ENCODE peak calls at places on chromosomes 3 and 15, in nine cellular contexts. R, A, Y, C, F, Z, X, T and L are unnamed samples.

GRCh38 chr3:174986685-174987084 is 127.6 kb downstream of the NAALADL2 start:
- DNase-seq in R (no peak), A (no peak), Y (no peak), C (no peak), F (peak), Z (no peak), X (no peak), T (peak), L (no peak)

GRCh38 chr15:91988071-91988470 is 134.6 kb downstream of the SLCO3A1 start:
- DNase-seq in R (no peak), A (no peak), Y (no peak), C (no peak), F (no peak), Z (no peak), X (no peak), T (no peak), L (no peak)

GRCh38 chr15:60396100-60396499 is 1.7 kb downstream of the ANXA2 start:
- DNase-seq in R (no peak), A (no peak), Y (no peak), C (no peak), F (peak), Z (peak), X (peak), T (no peak), L (no peak)

GRCh38 chr3:9398715-9399708 is 1.6 kb downstream of the SETD5 start:
- DNase-seq in R (peak), A (peak), Y (no peak), C (no peak), F (peak), Z (peak), X (no peak), T (peak), L (no peak)

GRCh38 chr3:125310623-125311076 is 64.5 kb downstream of the ZNF148 start:
- DNase-seq in R (no peak), A (no peak), Y (no peak), C (no peak), F (no peak), Z (no peak), X (no peak), T (no peak), L (peak)

GRCh38 chr15:57352535-57353316 is 23.6 kb upstream of the CGNL1 start:
- DNase-seq in R (no peak), A (no peak), Y (no peak), C (no peak), F (no peak), Z (no peak), X (no peak), T (no peak), L (no peak)

GRCh38 chr15:87500240-87500639 is 756.3 kb downstream of the NTRK3 start:
- DNase-seq in R (no peak), A (peak), Y (no peak), C (no peak), F (no peak), Z (peak), X (no peak), T (no peak), L (no peak)

GRCh38 chr3:188712257-188712924 is 459.4 kb upstream of the TPRG1 start:
- DNase-seq in R (peak), A (no peak), Y (no peak), C (no peak), F (peak), Z (no peak), X (no peak), T (peak), L (no peak)

GRCh38 chr3:77039606-77040553 is at the start of gene ROBO2:
- DNase-seq in R (peak), A (peak), Y (no peak), C (peak), F (no peak), Z (peak), X (no peak), T (peak), L (no peak)

GRCh38 chr3:53486961-53487654 is 7.3 kb upstream of the CACNA1D start:
- DNase-seq in R (no peak), A (no peak), Y (no peak), C (no peak), F (no peak), Z (peak), X (no peak), T (no peak), L (no peak)

GRCh38 chr3:195698325-195699147 is 22.2 kb upstream of the MUC20 start:
- DNase-seq in R (no peak), A (no peak), Y (peak), C (no peak), F (no peak), Z (no peak), X (no peak), T (no peak), L (no peak)

GRCh38 chr3:140399853-140400252 is 278.0 kb upstream of the TRIM42 start:
- DNase-seq in R (no peak), A (no peak), Y (no peak), C (no peak), F (no peak), Z (no peak), X (no peak), T (no peak), L (no peak)

GRCh38 chr3:187243933-187244564 is 46.8 kb downstream of the RTP1 start:
- DNase-seq in R (no peak), A (no peak), Y (no peak), C (no peak), F (peak), Z (no peak), X (no peak), T (peak), L (no peak)

GRCh38 chr15:97009036-97009555 is 678.6 kb downstream of the NR2F2 start:
- DNase-seq in R (no peak), A (no peak), Y (no peak), C (no peak), F (no peak), Z (no peak), X (no peak), T (no peak), L (no peak)

GRCh38 chr15:100818927-100819326 is 60.7 kb upstream of the ALDH1A3 start:
- DNase-seq in R (peak), A (no peak), Y (no peak), C (no peak), F (peak), Z (no peak), X (no peak), T (peak), L (no peak)

GRCh38 chr3:16665282-16665741 is 60.1 kb upstream of the DAZL start:
- DNase-seq in R (peak), A (no peak), Y (peak), C (no peak), F (peak), Z (peak), X (no peak), T (peak), L (no peak)

GRCh38 chr15:76905013-76905839 is at the start of gene SCAPER:
- DNase-seq in R (peak), A (peak), Y (peak), C (peak), F (peak), Z (peak), X (peak), T (peak), L (peak)

GRCh38 chr15:81038975-81039607 is 38.4 kb downstream of the TLNRD1 start:
- DNase-seq in R (no peak), A (no peak), Y (no peak), C (no peak), F (no peak), Z (no peak), X (no peak), T (peak), L (no peak)

GRCh38 chr3:190017575-190018288 is 103.0 kb downstream of the P3H2 start:
- DNase-seq in R (peak), A (no peak), Y (peak), C (no peak), F (peak), Z (peak), X (no peak), T (peak), L (no peak)
- TF ChIP-seq CTCF in R (peak), A (peak), Y (peak), C (peak), F (peak), Z (peak), X (no peak), T (peak), L (no peak)

GRCh38 chr3:15405448-15406050 is 21.8 kb downstream of the METTL6 start:
- DNase-seq in R (peak), A (no peak), Y (no peak), C (no peak), F (peak), Z (peak), X (no peak), T (peak), L (no peak)
- TF ChIP-seq CTCF in R (peak), A (peak), Y (peak), C (peak), F (peak), Z (peak), X (peak), T (peak), L (peak)

DNA sequence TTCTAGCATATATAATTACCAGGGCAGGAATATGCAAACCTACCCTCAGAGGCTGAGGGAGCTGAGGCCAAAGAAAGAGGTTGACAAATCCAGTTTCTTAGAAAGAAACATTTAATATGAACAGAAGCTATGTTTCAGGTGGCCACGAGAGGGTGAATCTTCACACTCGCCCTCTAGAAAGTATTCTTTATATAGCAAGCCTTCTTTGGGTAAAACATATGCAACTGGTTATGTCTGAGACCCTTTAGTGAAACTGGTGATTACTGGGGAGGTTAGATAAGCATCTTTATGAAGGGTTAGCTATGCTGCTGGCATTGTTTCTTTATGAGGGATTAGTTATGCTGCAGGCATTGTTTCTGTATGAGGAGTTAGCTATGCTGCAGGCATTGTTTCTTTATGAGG is 50.7 kb upstream of the GOLGA6L2 start:
- DNase-seq in R (peak), A (no peak), Y (peak), C (no peak), F (no peak), Z (peak), X (no peak), T (no peak), L (no peak)
- TF ChIP-seq CTCF in R (peak), A (peak), Y (peak), C (peak), F (no peak), Z (peak), X (no peak), T (peak), L (no peak)

GRCh38 chr3:58635371-58636285 is 30.9 kb downstream of the FAM3D start:
- DNase-seq in R (no peak), A (peak), Y (no peak), C (no peak), F (no peak), Z (peak), X (no peak), T (no peak), L (no peak)
- TF ChIP-seq CTCF in R (no peak), A (no peak), Y (no peak), C (no peak), F (no peak), Z (no peak), X (no peak), T (no peak), L (no peak)

GRCh38 chr3:176647988-176648387 is 549.3 kb downstream of the TBL1XR1 start:
- DNase-seq in R (no peak), A (no peak), Y (no peak), C (no peak), F (no peak), Z (no peak), X (no peak), T (no peak), L (no peak)

GRCh38 chr3:176650478-176650877 is 546.8 kb downstream of the TBL1XR1 start:
- DNase-seq in R (peak), A (no peak), Y (no peak), C (no peak), F (no peak), Z (no peak), X (no peak), T (peak), L (no peak)

GRCh38 chr3:176651622-176652021 is 545.7 kb downstream of the TBL1XR1 start:
- DNase-seq in R (no peak), A (no peak), Y (no peak), C (no peak), F (no peak), Z (no peak), X (no peak), T (peak), L (no peak)
- TF ChIP-seq CTCF in R (no peak), A (peak), Y (no peak), C (no peak), F (no peak), Z (peak), X (no peak), T (no peak), L (no peak)

GRCh38 chr15:49620658-49621326 is at the start of the genes DTWD1 and FAM227B:
- DNase-seq in R (peak), A (peak), Y (peak), C (peak), F (peak), Z (peak), X (peak), T (peak), L (peak)
- TF ChIP-seq CTCF in R (no peak), A (peak), Y (no peak), C (no peak), F (no peak), Z (no peak), X (peak), T (no peak), L (no peak)

GRCh38 chr15:63255485-63255990 is 21.9 kb upstream of the APH1B start:
- DNase-seq in R (no peak), A (no peak), Y (no peak), C (no peak), F (no peak), Z (peak), X (no peak), T (no peak), L (no peak)
- TF ChIP-seq CTCF in R (no peak), A (no peak), Y (no peak), C (no peak), F (no peak), Z (no peak), X (no peak), T (no peak), L (no peak)

GRCh38 chr15:71411538-71412482 is 296.5 kb downstream of the THSD4 start:
- DNase-seq in R (peak), A (no peak), Y (no peak), C (peak), F (peak), Z (no peak), X (no peak), T (peak), L (no peak)
- TF ChIP-seq CTCF in R (peak), A (no peak), Y (no peak), C (peak), F (no peak), Z (peak), X (no peak), T (peak), L (no peak)

GRCh38 chr3:45593708-45594601 is 596 bp upstream of the LIMD1 start:
- DNase-seq in R (peak), A (peak), Y (peak), C (peak), F (peak), Z (peak), X (peak), T (peak), L (peak)
- TF ChIP-seq CTCF in R (no peak), A (no peak), Y (no peak), C (no peak), F (no peak), Z (no peak), X (no peak), T (no peak), L (no peak)